ENCODE peak calls at places on chromosome 20, in four cellular contexts. F is PC-3, T is fibroblast of lung, C is hepatocyte. O is an unnamed sample.
A peak's percentile ranks its signal among the peaks of the same experiment; 100 is the strongest.

GRCh38 chr20:53622247-53623114 is 28.8 kb upstream of the ZNF217 start:
- DNase-seq in F (no peak), T (no peak), C (peak; percentile 20), O (no peak)

GRCh38 chr20:45413479-45413878 is 2.5 kb upstream of the PIGT start:
- DNase-seq in F (no peak), T (no peak), C (no peak), O (peak; percentile 23)

GRCh38 chr20:5675103-5676091 is 74.8 kb upstream of the SHLD1 start:
- DNase-seq in F (no peak), T (no peak), C (no peak), O (peak; percentile 34)

GRCh38 chr20:1185316-1185741 is 548 bp upstream of the TMEM74B start:
- DNase-seq in F (no peak), T (no peak), C (peak; percentile 47), O (no peak)

GRCh38 chr20:8777866-8778265 is 291.0 kb upstream of the PLCB4 start:
- DNase-seq in F (no peak), T (no peak), C (no peak), O (no peak)

GRCh38 chr20:46176744-46177378 is 58.7 kb downstream of the CD40 start:
- DNase-seq in F (no peak), T (no peak), C (no peak), O (no peak)

GRCh38 chr20:35199696-35200095 is 26.8 kb upstream of the MMP24 start:
- DNase-seq in F (peak; percentile 70), T (peak; percentile 56), C (no peak), O (no peak)

GRCh38 chr20:44552950-44553908 is 29.1 kb upstream of the PKIG start:
- DNase-seq in F (peak; percentile 83), T (peak; percentile 92), C (peak; percentile 40), O (peak; percentile 74)

GRCh38 chr20:60810561-60810960 is 441.5 kb upstream of the CDH4 start:
- DNase-seq in F (no peak), T (no peak), C (no peak), O (no peak)

GRCh38 chr20:8131598-8132014 is 460 bp upstream of the PLCB1 start:
- DNase-seq in F (peak; percentile 21), T (peak; percentile 44), C (no peak), O (no peak)

GRCh38 chr20:57198359-57199072 is 67.9 kb downstream of the BMP7 start:
- DNase-seq in F (no peak), T (peak; percentile 39), C (no peak), O (no peak)

GRCh38 chr20:2101057-2101934 is at the start of gene STK35:
- DNase-seq in F (peak; percentile 66), T (no peak), C (peak; percentile 86), O (peak; percentile 52)

GRCh38 chr20:61929971-61930666 is 135.6 kb downstream of the TAF4 start:
- DNase-seq in F (no peak), T (no peak), C (no peak), O (no peak)

GRCh38 chr20:12925214-12925755 is 83.5 kb upstream of the SPTLC3 start:
- DNase-seq in F (peak; percentile 92), T (peak; percentile 81), C (peak; percentile 87), O (peak; percentile 63)

GRCh38 chr20:34751453-34751852 is 47.3 kb downstream of the TP53INP2 start:
- DNase-seq in F (no peak), T (peak; percentile 23), C (no peak), O (no peak)

GRCh38 chr20:12644481-12644880 is 364.3 kb upstream of the SPTLC3 start:
- DNase-seq in F (no peak), T (no peak), C (no peak), O (no peak)

GRCh38 chr20:23034721-23035671 is at the start of gene SSTR4:
- DNase-seq in F (no peak), T (no peak), C (peak; percentile 35), O (no peak)

GRCh38 chr20:38181207-38181693 is 16.2 kb upstream of the TGM2 start:
- DNase-seq in F (peak; percentile 36), T (no peak), C (no peak), O (no peak)

GRCh38 chr20:9817654-9818053 is 21.2 kb downstream of the PAK5 start:
- DNase-seq in F (no peak), T (no peak), C (no peak), O (no peak)

GRCh38 chr20:34528921-34529297 is 12.7 kb downstream of the DYNLRB1 start:
- DNase-seq in F (no peak), T (no peak), C (no peak), O (no peak)

GRCh38 chr20:50126662-50127061 is 13.7 kb upstream of the UBE2V1 start:
- DNase-seq in F (no peak), T (no peak), C (peak; percentile 46), O (peak; percentile 46)
- H3K36me3 ChIP-seq in F (peaks cover 83% of the 10 kb centered on the region), T (peaks cover 33% of the 10 kb centered on the region), C (no peaks in the 10 kb centered on the region), O (peaks cover 22% of the 10 kb centered on the region)

GRCh38 chr20:25282796-25283195 is 34.9 kb downstream of the PYGB start:
- DNase-seq in F (no peak), T (no peak), C (no peak), O (no peak)
- H3K4me2 ChIP-seq in F (no peak overlapping the region), T (no peak overlapping the region), C (no peak overlapping the region), O (no peak overlapping the region)

GRCh38 chr20:32521780-32522524 is 63.2 kb downstream of the NOL4L start:
- DNase-seq in F (peak; percentile 74), T (peak; percentile 33), C (peak; percentile 92), O (peak; percentile 73)
- H3K4me3 ChIP-seq in F (no peak overlapping the region), T (no peak overlapping the region), C (no peak overlapping the region), O (no peak overlapping the region)

GRCh38 chr20:63568170-63568981 is 5.7 kb downstream of the HELZ2 start:
- DNase-seq in F (no peak), T (no peak), C (no peak), O (no peak)
- H3K36me3 ChIP-seq in F (no peaks in the 10 kb centered on the region), T (peaks cover 16% of the 10 kb centered on the region), C (no peaks in the 10 kb centered on the region), O (no peaks in the 10 kb centered on the region)

DNA sequence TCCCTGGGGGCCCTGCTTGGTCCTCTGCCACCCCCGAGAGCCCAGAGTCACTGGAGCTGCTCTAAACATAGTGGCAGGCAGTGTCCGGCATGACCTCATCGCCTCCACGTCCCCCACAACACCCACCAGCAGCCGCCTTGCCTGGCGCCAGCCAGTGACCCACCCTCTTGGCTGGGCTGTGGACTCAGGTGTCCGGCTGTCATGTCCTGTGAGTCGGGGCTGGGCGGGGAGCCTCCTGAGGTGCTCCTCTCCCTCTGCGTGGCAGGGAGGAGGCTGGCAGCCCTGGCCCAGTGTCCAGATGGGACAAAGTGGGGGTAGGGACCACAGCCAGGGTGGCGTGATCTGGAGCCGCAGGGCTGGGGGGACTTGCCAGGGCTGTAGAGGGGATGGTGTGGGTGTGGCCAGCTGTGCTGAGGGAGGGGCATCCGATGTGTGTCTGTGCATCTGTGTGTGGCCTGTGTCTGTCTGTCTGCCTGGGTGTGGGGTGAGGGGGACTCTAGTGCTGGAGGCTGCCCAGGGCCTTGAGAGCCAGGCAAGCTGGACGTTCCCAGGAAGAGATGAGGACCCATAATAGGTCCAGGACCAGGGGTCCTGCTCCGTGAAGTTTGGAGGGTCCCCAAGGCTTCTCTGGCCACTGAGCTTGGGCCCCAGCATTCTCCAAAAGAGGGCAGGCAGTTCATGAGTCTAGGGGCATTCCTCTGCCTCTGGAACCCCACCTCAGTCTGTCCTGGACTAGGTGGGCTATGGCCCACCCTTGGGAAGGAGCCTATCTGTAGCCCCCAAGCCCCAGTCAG is 2.3 kb upstream of the SOX18 start:
- DNase-seq in F (no peak), T (no peak), C (no peak), O (no peak)
- H3K4me2 ChIP-seq in F (no peak overlapping the region), T (no peak overlapping the region), C (no peak overlapping the region), O (no peak overlapping the region)